ENCODE peak calls at places on chromosomes 16 and 17, in eight cellular contexts. P is stomach, Y is breast epithelium, D is esophagus muscularis mucosa, V is transverse colon, O is HepG2, F is GM12892, B is GM12878. W is an unnamed sample.

GRCh38 chr17:62800580-62800979 is 7.5 kb downstream of the MARCHF10 start:
- DNase-seq in B (no peak), D (no peak), Y (peak; percentile 67), F (no peak), V (no peak), O (no peak), P (peak; percentile 33), W (no peak)

GRCh38 chr16:53581784-53582183 is 78.8 kb upstream of the AKTIP start:
- DNase-seq in P (no peak), D (no peak), B (no peak), V (no peak), F (no peak), Y (no peak), O (no peak), W (no peak)

GRCh38 chr17:60743812-60744211 is 66.2 kb downstream of the BCAS3 start:
- DNase-seq in F (no peak), P (no peak), O (no peak), D (no peak), V (no peak), B (no peak), Y (peak; percentile 58), W (no peak)

GRCh38 chr17:80840011-80840410 is 151.6 kb upstream of the CHMP6 start:
- DNase-seq in D (no peak), O (no peak), Y (no peak), B (no peak), F (no peak), V (no peak), P (no peak), W (peak; percentile 17)

GRCh38 chr17:27810902-27811557 is 10.7 kb upstream of the NOS2 start:
- DNase-seq in D (no peak), V (no peak), F (no peak), Y (no peak), O (no peak), B (no peak), P (no peak), W (no peak)

GRCh38 chr16:46763147-46763546 is 15.0 kb upstream of the MYLK3 start:
- DNase-seq in B (no peak), O (no peak), Y (no peak), V (no peak), D (no peak), P (no peak), F (no peak), W (no peak)

GRCh38 chr16:61580579-61580978 is 455.7 kb downstream of the CDH8 start:
- DNase-seq in B (no peak), V (no peak), F (no peak), Y (no peak), P (no peak), O (no peak), D (no peak), W (no peak)

GRCh38 chr16:31435341-31436220 is 7.0 kb downstream of the ZNF843 start:
- DNase-seq in D (no peak), P (no peak), B (no peak), Y (no peak), F (no peak), O (no peak), V (no peak), W (peak; percentile 44)

GRCh38 chr17:49861150-49861884 is 13.4 kb upstream of the TAC4 start:
- DNase-seq in F (peak; percentile 62), Y (peak; percentile 41), P (no peak), D (no peak), O (peak; percentile 64), B (no peak), V (peak; percentile 25), W (no peak)

GRCh38 chr16:66135376-66135775 is 231.1 kb upstream of the CDH5 start:
- DNase-seq in B (no peak), F (no peak), D (no peak), V (peak; percentile 14), P (no peak), Y (peak; percentile 32), O (no peak), W (peak; percentile 72)

GRCh38 chr17:40327735-40328385 is 18.9 kb downstream of the RARA start:
- DNase-seq in Y (no peak), F (no peak), O (no peak), P (no peak), V (no peak), B (no peak), D (no peak), W (peak; percentile 81)

GRCh38 chr16:58829096-58829495 is 95.0 kb upstream of the GOT2 start:
- DNase-seq in P (no peak), D (no peak), V (no peak), F (no peak), Y (no peak), B (no peak), O (no peak), W (no peak)

GRCh38 chr17:4365628-4366311 is 705 bp downstream of the UBE2G1 start:
- DNase-seq in O (no peak), P (no peak), V (peak; percentile 44), B (no peak), D (no peak), F (no peak), Y (peak; percentile 28), W (peak; percentile 75)

GRCh38 chr16:70778901-70779309 is 22.1 kb downstream of the VAC14 start:
- DNase-seq in O (peak; percentile 82), F (no peak), V (peak; percentile 38), Y (peak; percentile 72), D (peak; percentile 95), B (no peak), P (no peak), W (peak; percentile 85)

GRCh38 chr16:14454391-14454790 is 175.7 kb downstream of the PARN start:
- DNase-seq in Y (no peak), B (no peak), P (no peak), D (no peak), V (no peak), F (no peak), O (no peak), W (no peak)

GRCh38 chr16:73019456-73020362 is 28.2 kb downstream of the ZFHX3 start:
- DNase-seq in Y (no peak), B (no peak), D (no peak), F (no peak), P (no peak), V (no peak), O (no peak), W (peak; percentile 65)

GRCh38 chr17:1413281-1413791 is 13.3 kb upstream of the YWHAE start:
- DNase-seq in P (peak; percentile 89), F (no peak), V (peak; percentile 26), D (no peak), O (peak; percentile 77), B (no peak), Y (no peak), W (no peak)

GRCh38 chr17:48240562-48241130 is 133.1 kb downstream of the SNX11 start:
- DNase-seq in F (no peak), Y (no peak), B (no peak), V (no peak), O (no peak), D (no peak), P (no peak), W (no peak)
- TF ChIP-seq POLR2AphosphoS5 in F (no peak), Y (no peak), B (no peak), V (no peak), O (no peak), D (no peak), P (no peak), W (no peak)

DNA sequence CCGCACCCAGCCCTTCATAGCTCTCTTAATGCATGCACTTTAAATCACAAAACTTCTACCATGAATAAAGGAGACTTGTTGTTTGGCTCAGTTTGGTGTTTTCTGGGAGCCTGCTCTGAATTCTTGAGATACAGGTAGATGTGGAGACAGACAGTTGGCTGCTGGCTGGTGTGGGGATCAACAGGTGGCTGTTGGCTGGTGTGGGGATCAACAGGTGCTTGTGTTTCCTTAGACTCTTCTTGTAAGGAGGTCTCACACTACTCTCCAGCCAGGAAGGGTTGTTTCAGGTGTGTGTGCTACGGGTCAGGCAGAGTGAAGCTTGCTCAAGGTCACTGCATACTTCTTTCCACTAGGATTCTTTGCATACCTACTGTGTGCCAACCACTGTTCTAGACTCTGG is 265.9 kb downstream of the HS3ST4 start:
- DNase-seq in O (no peak), V (no peak), Y (no peak), B (no peak), P (no peak), F (no peak), D (no peak), W (no peak)
- TF ChIP-seq POLR2AphosphoS5 in O (no peak), V (no peak), Y (no peak), B (no peak), P (no peak), F (no peak), D (no peak), W (no peak)

GRCh38 chr17:13544292-13544691 is 57.4 kb downstream of the HS3ST3A1 start:
- DNase-seq in V (peak; percentile 13), O (no peak), P (no peak), Y (peak; percentile 38), B (no peak), D (peak; percentile 94), F (no peak), W (peak; percentile 89)
- TF ChIP-seq POLR2AphosphoS5 in V (no peak), O (no peak), P (no peak), Y (no peak), B (no peak), D (peak; percentile 29), F (no peak), W (no peak)

GRCh38 chr17:31595076-31595475 is 203.6 kb downstream of the RAB11FIP4 start:
- DNase-seq in D (no peak), B (no peak), F (no peak), P (no peak), Y (no peak), V (no peak), O (no peak), W (no peak)

GRCh38 chr17:31595666-31596381 is 204.3 kb downstream of the RAB11FIP4 start:
- DNase-seq in D (no peak), F (no peak), P (no peak), O (no peak), V (no peak), B (no peak), Y (no peak), W (no peak)

GRCh38 chr17:31598388-31598760 is 206.9 kb downstream of the RAB11FIP4 start:
- DNase-seq in Y (no peak), P (no peak), O (no peak), B (no peak), F (no peak), D (no peak), V (no peak), W (no peak)

GRCh38 chr17:31597646-31598387 is 206.3 kb downstream of the RAB11FIP4 start:
- DNase-seq in D (no peak), P (no peak), O (no peak), Y (no peak), B (no peak), F (no peak), V (no peak), W (no peak)

DNA sequence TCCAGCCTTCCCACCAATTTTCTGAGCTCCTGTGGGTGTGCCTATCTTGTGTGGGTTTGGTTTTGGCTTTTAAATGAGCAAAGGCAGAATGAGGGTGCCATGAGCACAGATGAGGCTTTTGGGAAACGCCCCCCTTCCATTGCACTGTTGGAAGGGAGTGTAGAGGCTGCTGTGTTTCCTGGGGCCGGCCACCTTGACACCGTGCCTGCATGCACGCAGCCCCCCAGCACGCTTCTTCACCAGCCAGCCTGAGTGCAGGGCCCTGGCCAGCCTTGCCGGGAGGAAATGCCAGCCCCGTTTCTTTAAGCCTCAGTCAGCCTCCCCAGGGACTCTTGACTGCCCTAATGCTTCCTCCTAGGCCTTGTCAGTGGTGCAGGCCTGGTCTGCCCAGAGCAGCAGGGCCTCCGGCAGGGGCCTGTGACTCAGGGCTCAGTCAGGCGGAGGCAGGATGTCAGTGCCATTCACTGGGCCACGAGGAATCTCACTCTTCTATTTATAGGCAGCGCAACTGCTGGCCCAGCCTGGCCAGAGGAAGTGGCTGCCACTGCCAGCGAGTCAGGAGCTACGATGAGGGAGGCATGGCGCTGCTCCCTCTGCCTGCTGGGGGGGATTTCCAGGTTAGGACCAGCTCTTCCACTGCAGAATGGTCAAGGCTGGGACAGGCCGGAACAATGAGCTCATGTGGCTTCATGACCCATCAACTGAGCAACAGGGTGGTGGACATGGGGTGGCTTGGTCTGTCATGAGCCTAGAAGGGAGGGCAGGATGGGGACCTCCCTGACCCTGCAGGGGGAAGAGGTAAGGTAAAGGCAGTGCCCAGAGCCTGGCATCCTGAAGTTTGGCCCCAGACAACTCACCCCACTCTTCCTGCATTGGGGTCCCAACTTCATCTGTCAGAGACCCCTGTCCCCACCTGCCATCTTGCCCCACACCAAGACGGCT is 205.2 kb downstream of the RAB11FIP4 start:
- DNase-seq in O (peak; percentile 44), Y (peak; percentile 58), D (no peak), B (peak; percentile 70), F (peak; percentile 50), V (peak; percentile 50), P (no peak), W (peak; percentile 91)
- TF ChIP-seq POLR2AphosphoS5 in O (no peak), Y (peak; percentile 11), D (peak; percentile 87), B (no peak), F (no peak), V (no peak), P (peak; percentile 45), W (peak; percentile 83)

W was measured in sigmoid colon.